ENCODE peak calls at places on chromosomes 16 and 17, in four cellular contexts. N is HTR-8/SVneo, Y is erythroblast, H is HepG2. R is an unnamed sample.

GRCh38 chr17:32496348-32497078 is 9.7 kb downstream of the CDK5R1 start:
- DNase-seq in N (no peak), Y (no peak), H (no peak), R (no peak)

GRCh38 chr16:23107117-23107516 is 42.1 kb downstream of the USP31 start:
- DNase-seq in N (no peak), Y (no peak), H (no peak), R (no peak)

GRCh38 chr17:3755335-3756030 is 31.8 kb downstream of the HASPIN start:
- DNase-seq in N (no peak), Y (no peak), H (no peak), R (no peak)

GRCh38 chr16:89376812-89377445 is 113.4 kb downstream of the ANKRD11 start:
- DNase-seq in N (no peak), Y (no peak), H (peak), R (no peak)

GRCh38 chr16:69613283-69614154 is 47.8 kb downstream of the NFAT5 start:
- DNase-seq in N (no peak), Y (no peak), H (peak), R (no peak)

GRCh38 chr16:67535201-67535600 is 6.6 kb downstream of the RIPOR1 start:
- DNase-seq in N (no peak), Y (no peak), H (no peak), R (no peak)

GRCh38 chr17:2547176-2547575 is 35.5 kb upstream of the METTL16 start:
- DNase-seq in N (peak), Y (no peak), H (peak), R (no peak)

GRCh38 chr17:77815127-77815905 is 143.2 kb upstream of the TNRC6C start:
- DNase-seq in N (no peak), Y (no peak), H (no peak), R (no peak)

GRCh38 chr16:65083181-65083845 is 38.5 kb downstream of the CDH11 start:
- DNase-seq in N (no peak), Y (no peak), H (no peak), R (no peak)

GRCh38 chr16:81987706-81988105 is 23.6 kb downstream of the SDR42E1 start:
- DNase-seq in N (no peak), Y (no peak), H (no peak), R (no peak)